ENCODE peak calls at places on chromosomes 4 and X, in four cellular contexts. Z is mesenchymal stem cell, D is H1, N is H9. P is an unnamed sample.
A peak's percentile ranks its signal among the peaks of the same experiment; 100 is the strongest.

GRCh38 chr4:121072836-121073362 is 564 bp upstream of the NDNF start:
- DNase-seq in D (no peak), Z (no peak), N (peak; percentile 39), P (peak; percentile 47)

GRCh38 chr4:173879286-173879908 is 349.4 kb upstream of the HAND2 start:
- DNase-seq in Z (no peak), D (no peak), N (no peak), P (no peak)

GRCh38 chr4:186351672-186352194 is 85.7 kb downstream of the F11 start:
- DNase-seq in D (no peak), N (no peak), Z (no peak), P (no peak)

GRCh38 chr4:185112104-185112503 is 31.0 kb upstream of the SLC25A4 start:
- DNase-seq in D (peak; percentile 23), Z (peak; percentile 94), N (no peak), P (no peak)

GRCh38 chr4:42995343-42995944 is 102.9 kb downstream of the GRXCR1 start:
- DNase-seq in Z (peak; percentile 19), N (no peak), D (no peak), P (peak; percentile 23)

GRCh38 chr4:153514001-153514526 is 47.9 kb downstream of the TMEM131L start:
- DNase-seq in Z (peak; percentile 41), N (no peak), D (no peak), P (no peak)

GRCh38 chr4:4860381-4860802 is 927 bp downstream of the MSX1 start:
- DNase-seq in Z (peak; percentile 57), D (peak; percentile 58), N (no peak), P (no peak)

GRCh38 chrX:7638053-7638452 is 204.9 kb upstream of the VCX start:
- DNase-seq in D (no peak), Z (no peak), N (no peak), P (no peak)

GRCh38 chr4:126991965-126992364 is 640.8 kb upstream of the INTU start:
- DNase-seq in D (no peak), Z (no peak), N (no peak), P (no peak)

GRCh38 chr4:508675-509373 is 9.8 kb downstream of the PIGG start:
- DNase-seq in N (no peak), Z (no peak), D (no peak), P (no peak)

GRCh38 chrX:150100261-150100660 is 162.0 kb upstream of the EOLA2 start:
- DNase-seq in N (no peak), D (no peak), Z (no peak), P (no peak)

GRCh38 chrX:136879001-136879667 is 1.4 kb downstream of the RBMX start:
- DNase-seq in N (no peak), Z (peak; percentile 32), D (no peak), P (no peak)

GRCh38 chr4:2424581-2424980 is 5.8 kb downstream of the CFAP99 start:
- DNase-seq in D (no peak), Z (no peak), N (no peak), P (no peak)

GRCh38 chr4:48780867-48781219 is 764 bp upstream of the FRYL start:
- DNase-seq in Z (no peak), N (no peak), D (no peak), P (no peak)

GRCh38 chr4:88893961-88894360 is 163.0 kb downstream of the FAM13A start:
- DNase-seq in Z (no peak), D (no peak), N (no peak), P (no peak)

GRCh38 chr4:6885953-6886557 is 23.6 kb upstream of the TBC1D14 start:
- DNase-seq in N (no peak), Z (peak; percentile 85), D (no peak), P (no peak)

GRCh38 chr4:20386001-20386740 is 134.5 kb downstream of the SLIT2 start:
- DNase-seq in Z (no peak), D (no peak), N (no peak), P (no peak)

GRCh38 chrX:123184199-123184857 is at the start of gene GRIA3:
- DNase-seq in Z (peak; percentile 24), D (peak; percentile 45), N (peak; percentile 35), P (peak; percentile 17)

GRCh38 chrX:87583679-87584078 is 66.1 kb downstream of the KLHL4 start:
- DNase-seq in N (peak; percentile 66), Z (peak; percentile 7), D (peak; percentile 48), P (no peak)

GRCh38 chrX:150581093-150581775 is 12.8 kb downstream of the MTM1 start:
- DNase-seq in D (no peak), N (no peak), Z (peak; percentile 64), P (no peak)

GRCh38 chr4:590313-590841 is 14.3 kb upstream of the TMEM271 start:
- DNase-seq in D (no peak), Z (no peak), N (no peak), P (no peak)

GRCh38 chr4:3791910-3792542 is 25.8 kb downstream of the ADRA2C start:
- DNase-seq in Z (no peak), N (peak; percentile 89), D (peak; percentile 95), P (peak; percentile 73)

GRCh38 chr4:9927317-9928007 is 93.8 kb downstream of the SLC2A9 start:
- DNase-seq in N (no peak), D (no peak), Z (no peak), P (no peak)

GRCh38 chrX:19019996-19020395 is 36.1 kb upstream of the PHKA2 start:
- DNase-seq in N (no peak), D (no peak), Z (no peak), P (no peak)

GRCh38 chrX:74277846-74278245 is 26.1 kb upstream of the ZCCHC13 start:
- DNase-seq in D (no peak), N (no peak), Z (no peak), P (no peak)

GRCh38 chrX:151901821-151902220 is 10.9 kb upstream of the MAGEA4 start:
- DNase-seq in Z (no peak), N (no peak), D (no peak), P (no peak)

GRCh38 chr4:150579591-150580234 is 2.2 kb upstream of the MAB21L2 start:
- DNase-seq in Z (peak; percentile 71), N (peak; percentile 50), D (peak; percentile 72), P (peak; percentile 62)

GRCh38 chrX:123185714-123186113 is 1.6 kb downstream of the GRIA3 start:
- DNase-seq in D (no peak), N (no peak), Z (no peak), P (no peak)

GRCh38 chr4:188495169-188495568 is 355.9 kb downstream of the TRIML1 start:
- DNase-seq in D (no peak), N (no peak), Z (no peak), P (no peak)

GRCh38 chrX:37905436-37906147 is 58.2 kb upstream of the DYNLT3 start:
- DNase-seq in N (peak; percentile 75), D (peak; percentile 67), Z (peak; percentile 25), P (peak; percentile 21)

GRCh38 chrX:9775930-9776329 is 10.3 kb upstream of the GPR143 start:
- DNase-seq in N (no peak), Z (no peak), D (no peak), P (no peak)

GRCh38 chrX:79084923-79085322 is 59.6 kb upstream of the GPR174 start:
- DNase-seq in D (no peak), N (no peak), Z (no peak), P (no peak)

GRCh38 chr4:73923631-73923937 is 54.4 kb downstream of the CXCL1 start:
- DNase-seq in Z (no peak), N (no peak), D (no peak), P (no peak)

GRCh38 chr4:149234798-149235197 is 580.8 kb downstream of the IQCM start:
- DNase-seq in N (no peak), Z (no peak), D (no peak), P (no peak)

DNA sequence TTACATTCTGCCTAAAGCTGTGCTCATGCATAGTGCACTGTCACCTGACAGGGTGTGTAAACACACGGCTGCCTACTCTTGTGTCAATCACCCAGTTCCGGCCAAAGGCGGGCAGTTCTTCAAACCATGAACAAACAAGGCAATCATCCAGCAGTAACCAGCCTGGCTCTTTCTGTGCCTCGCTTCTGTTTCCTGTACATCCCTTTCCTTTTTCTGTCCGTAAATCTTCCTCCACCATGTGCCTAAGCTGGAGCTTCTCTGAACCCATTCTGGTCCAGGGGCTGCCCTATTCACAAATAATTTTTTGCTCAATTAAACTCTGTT is 60.8 kb upstream of the CBR4 start:
- DNase-seq in N (no peak), Z (no peak), D (no peak), P (no peak)
- H2BK12ac ChIP-seq in N (no peak overlapping the region), Z (no peak overlapping the region), D (peak overlapping the region; percentile 63), P (no peak overlapping the region)

DNA sequence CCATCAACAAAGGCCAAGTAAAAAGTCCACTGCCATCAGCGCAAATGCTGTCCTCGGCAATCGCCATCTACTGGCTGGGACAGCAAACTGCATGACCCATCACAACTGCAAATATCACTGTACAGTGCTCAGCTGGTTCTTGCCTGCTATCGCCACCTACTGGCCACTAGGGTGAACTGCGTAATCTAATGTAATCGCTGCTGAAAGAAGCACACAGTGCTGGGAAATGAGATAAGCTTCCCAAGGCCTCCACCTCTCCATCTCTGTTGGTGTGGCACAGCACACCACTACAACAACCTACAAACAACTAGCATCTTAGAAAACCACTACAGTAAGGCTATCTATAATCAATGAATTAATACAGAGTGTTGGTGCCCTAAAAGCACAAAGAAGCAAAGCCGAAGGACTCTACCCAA is 298.3 kb downstream of the TEX13A start:
- DNase-seq in Z (peak; percentile 69), N (peak; percentile 79), D (peak; percentile 72), P (peak; percentile 49)
- H2BK15ac ChIP-seq in Z (no peak overlapping the region), N (no peak overlapping the region), D (no peak overlapping the region), P (no peak overlapping the region)

GRCh38 chr4:41133619-41134018 is 80.7 kb downstream of the APBB2 start:
- DNase-seq in N (no peak), Z (no peak), D (no peak), P (no peak)

GRCh38 chr4:41136456-41136855 is 77.9 kb downstream of the APBB2 start:
- DNase-seq in D (no peak), N (no peak), Z (no peak), P (no peak)

GRCh38 chr4:41134581-41134980 is 79.8 kb downstream of the APBB2 start:
- DNase-seq in D (no peak), N (no peak), Z (no peak), P (no peak)

GRCh38 chr4:41137879-41138278 is 76.5 kb downstream of the APBB2 start:
- DNase-seq in D (no peak), N (no peak), Z (no peak), P (no peak)

GRCh38 chr4:41135761-41136160 is 78.6 kb downstream of the APBB2 start:
- DNase-seq in Z (no peak), N (no peak), D (no peak), P (no peak)
- H3K14ac ChIP-seq in Z (no peak overlapping the region), N (no peak overlapping the region), D (no peak overlapping the region), P (no peak overlapping the region)

DNA sequence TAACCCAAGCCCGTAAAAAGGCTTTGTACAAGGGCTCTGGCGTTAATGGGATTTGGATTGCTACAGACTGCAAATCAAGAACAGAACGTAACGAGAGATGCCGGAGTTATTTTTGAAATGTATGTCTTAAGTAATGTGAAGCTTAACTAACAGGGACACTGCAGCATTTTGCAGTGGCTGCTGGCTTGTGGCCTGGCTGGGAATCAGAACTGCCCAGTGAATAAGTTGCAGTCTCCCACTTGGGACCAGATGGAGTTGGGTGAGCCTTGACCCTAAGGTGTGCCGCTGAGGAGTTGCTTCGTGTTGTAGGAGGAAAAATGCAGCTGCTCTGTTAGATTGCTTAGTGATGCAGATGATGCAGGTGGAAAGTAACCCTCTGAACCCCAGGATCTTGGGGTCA is 318.3 kb downstream of the DHX15 start:
- DNase-seq in D (no peak), Z (no peak), N (no peak), P (no peak)
- H2BK12ac ChIP-seq in D (no peak overlapping the region), Z (no peak overlapping the region), N (no peak overlapping the region), P (no peak overlapping the region)